ENCODE peak calls at places on chromosomes 7 and 10, in four cellular contexts. Z is CD4-positive, alpha-beta T cell; W is fibroblast of lung; L is HCEC 1CT. V is an unnamed sample.

GRCh38 chr10:110638319-110638718 is 5.8 kb upstream of the RBM20 start:
- DNase-seq in Z (no peak), L (no peak), W (no peak), V (no peak)

GRCh38 chr10:93066544-93066913 is 5.9 kb downstream of the CYP26C1 start:
- DNase-seq in L (no peak), Z (no peak), W (no peak), V (no peak)

GRCh38 chr10:865924-866576 is 65.5 kb downstream of the LARP4B start:
- DNase-seq in Z (no peak), L (no peak), W (no peak), V (no peak)

GRCh38 chr7:72546586-72546985 is 134.4 kb upstream of the CALN1 start:
- DNase-seq in L (no peak), W (no peak), Z (no peak), V (no peak)

GRCh38 chr10:16941865-16942264 is 124.6 kb upstream of the RSU1 start:
- DNase-seq in L (peak; percentile 36), W (peak; percentile 66), Z (no peak), V (peak; percentile 32)

GRCh38 chr7:66204822-66205735 is at the start of gene TPST1:
- DNase-seq in W (peak; percentile 81), Z (peak; percentile 61), L (peak; percentile 77), V (peak; percentile 79)

GRCh38 chr7:50472427-50472826 is 22.3 kb upstream of the FIGNL1 start:
- DNase-seq in Z (no peak), W (no peak), L (no peak), V (no peak)

GRCh38 chr7:131336956-131337355 is 9.3 kb downstream of the MKLN1 start:
- DNase-seq in L (peak; percentile 25), Z (no peak), W (no peak), V (no peak)

GRCh38 chr7:1025747-1026581 is 18.4 kb upstream of the GPR146 start:
- DNase-seq in L (no peak), Z (no peak), W (no peak), V (no peak)

GRCh38 chr7:55094122-55094690 is 75.4 kb downstream of the EGFR start:
- DNase-seq in Z (no peak), L (no peak), W (no peak), V (no peak)

GRCh38 chr7:151432658-151433521 is 7.1 kb downstream of the CRYGN start:
- DNase-seq in Z (peak; percentile 38), L (no peak), W (no peak), V (no peak)

GRCh38 chr10:112475565-112476233 is 28.7 kb downstream of the VTI1A start:
- DNase-seq in L (peak; percentile 26), W (peak; percentile 14), Z (no peak), V (peak; percentile 4)

GRCh38 chr10:125159932-125160855 is at the start of gene CTBP2:
- DNase-seq in W (peak; percentile 54), L (peak; percentile 47), Z (no peak), V (peak; percentile 78)

GRCh38 chr7:100366411-100367250 is 6.7 kb upstream of the PILRA start:
- DNase-seq in W (no peak), L (no peak), Z (no peak), V (no peak)

GRCh38 chr7:120512701-120513100 is 239.7 kb downstream of the KCND2 start:
- DNase-seq in L (no peak), W (no peak), Z (no peak), V (no peak)

GRCh38 chr10:67790534-67791408 is 47.2 kb downstream of the DNAJC12 start:
- DNase-seq in L (peak; percentile 32), W (peak; percentile 26), Z (no peak), V (no peak)

GRCh38 chr7:44761207-44762161 is 12.8 kb downstream of the ZMIZ2 start:
- DNase-seq in W (no peak), Z (no peak), L (no peak), V (peak; percentile 79)

GRCh38 chr7:141073173-141073640 is 657 bp upstream of the TMEM178B start:
- DNase-seq in W (peak; percentile 63), L (peak; percentile 14), Z (no peak), V (peak; percentile 18)

V was measured in foreskin fibroblast.